ENCODE peak calls at places on chromosomes 4 and X, in nine cellular contexts. One of them, this sample, is unnamed.

GRCh38 chr4:53905935-53906377 is 158.4 kb downstream of the CHIC2 start:
- DNase-seq in tibial nerve: peak; percentile 15
- DNase-seq in NCI-H510A treated with DMSO at 0.1 percent for 48 hours: peak; percentile 78
- DNase-seq in T-helper 9 cell: no peak
- DNase-seq in Calu3: no peak
- DNase-seq in activated naive CD4-positive, alpha-beta T cell treated with anti-CD3 and anti-CD28 coated beads, Interleukin-2, amount 50 U/mL, for 72 hours: no peak
- DNase-seq in right cardiac atrium: peak; percentile 60
- DNase-seq in heart right ventricle: peak; percentile 40
- DNase-seq in foreskin fibroblast: peak; percentile 70
- DNase-seq in this sample: no peak

GRCh38 chr4:101279377-101279871 is 67.9 kb downstream of the PPP3CA start:
- DNase-seq in Calu3: no peak
- DNase-seq in T-helper 9 cell: no peak
- DNase-seq in foreskin fibroblast: peak; percentile 97
- DNase-seq in right cardiac atrium: peak; percentile 67
- DNase-seq in NCI-H510A treated with DMSO at 0.1 percent for 48 hours: no peak
- DNase-seq in activated naive CD4-positive, alpha-beta T cell treated with anti-CD3 and anti-CD28 coated beads, Interleukin-2, amount 50 U/mL, for 72 hours: no peak
- DNase-seq in tibial nerve: peak; percentile 48
- DNase-seq in heart right ventricle: peak; percentile 82
- DNase-seq in this sample: peak; percentile 73

GRCh38 chr4:18138076-18138665 is 116.6 kb upstream of the LCORL start:
- DNase-seq in heart right ventricle: no peak
- DNase-seq in activated naive CD4-positive, alpha-beta T cell treated with anti-CD3 and anti-CD28 coated beads, Interleukin-2, amount 50 U/mL, for 72 hours: no peak
- DNase-seq in Calu3: no peak
- DNase-seq in NCI-H510A treated with DMSO at 0.1 percent for 48 hours: no peak
- DNase-seq in right cardiac atrium: no peak
- DNase-seq in foreskin fibroblast: no peak
- DNase-seq in T-helper 9 cell: no peak
- DNase-seq in tibial nerve: no peak
- DNase-seq in this sample: no peak

GRCh38 chr4:85500110-85500867 is 25.3 kb downstream of the ARHGAP24 start:
- DNase-seq in right cardiac atrium: no peak
- DNase-seq in tibial nerve: no peak
- DNase-seq in T-helper 9 cell: no peak
- DNase-seq in activated naive CD4-positive, alpha-beta T cell treated with anti-CD3 and anti-CD28 coated beads, Interleukin-2, amount 50 U/mL, for 72 hours: no peak
- DNase-seq in Calu3: no peak
- DNase-seq in NCI-H510A treated with DMSO at 0.1 percent for 48 hours: no peak
- DNase-seq in heart right ventricle: no peak
- DNase-seq in foreskin fibroblast: peak; percentile 39
- DNase-seq in this sample: no peak

GRCh38 chrX:17459008-17459407 is 84.0 kb downstream of the NHS start:
- DNase-seq in T-helper 9 cell: no peak
- DNase-seq in foreskin fibroblast: peak; percentile 50
- DNase-seq in activated naive CD4-positive, alpha-beta T cell treated with anti-CD3 and anti-CD28 coated beads, Interleukin-2, amount 50 U/mL, for 72 hours: no peak
- DNase-seq in heart right ventricle: peak; percentile 19
- DNase-seq in right cardiac atrium: peak; percentile 49
- DNase-seq in NCI-H510A treated with DMSO at 0.1 percent for 48 hours: no peak
- DNase-seq in Calu3: no peak
- DNase-seq in tibial nerve: peak; percentile 35
- DNase-seq in this sample: no peak

GRCh38 chrX:85941275-85941674 is 106.1 kb downstream of the CHM start:
- DNase-seq in heart right ventricle: no peak
- DNase-seq in activated naive CD4-positive, alpha-beta T cell treated with anti-CD3 and anti-CD28 coated beads, Interleukin-2, amount 50 U/mL, for 72 hours: no peak
- DNase-seq in NCI-H510A treated with DMSO at 0.1 percent for 48 hours: no peak
- DNase-seq in right cardiac atrium: no peak
- DNase-seq in T-helper 9 cell: no peak
- DNase-seq in Calu3: no peak
- DNase-seq in foreskin fibroblast: no peak
- DNase-seq in tibial nerve: no peak
- DNase-seq in this sample: no peak

GRCh38 chrX:133544105-133544504 is 128.8 kb upstream of the GPC4 start:
- DNase-seq in activated naive CD4-positive, alpha-beta T cell treated with anti-CD3 and anti-CD28 coated beads, Interleukin-2, amount 50 U/mL, for 72 hours: no peak
- DNase-seq in tibial nerve: no peak
- DNase-seq in T-helper 9 cell: no peak
- DNase-seq in heart right ventricle: no peak
- DNase-seq in Calu3: peak; percentile 68
- DNase-seq in right cardiac atrium: no peak
- DNase-seq in foreskin fibroblast: no peak
- DNase-seq in NCI-H510A treated with DMSO at 0.1 percent for 48 hours: no peak
- DNase-seq in this sample: no peak

GRCh38 chr4:88591787-88592599 is at the start of gene HERC3:
- DNase-seq in right cardiac atrium: peak; percentile 91
- DNase-seq in heart right ventricle: peak; percentile 93
- DNase-seq in Calu3: peak; percentile 88
- DNase-seq in foreskin fibroblast: peak; percentile 89
- DNase-seq in tibial nerve: peak; percentile 81
- DNase-seq in activated naive CD4-positive, alpha-beta T cell treated with anti-CD3 and anti-CD28 coated beads, Interleukin-2, amount 50 U/mL, for 72 hours: peak; percentile 95
- DNase-seq in T-helper 9 cell: peak; percentile 84
- DNase-seq in NCI-H510A treated with DMSO at 0.1 percent for 48 hours: peak; percentile 72
- DNase-seq in this sample: peak; percentile 91

GRCh38 chr4:110005461-110006056 is 92.9 kb downstream of the EGF start:
- DNase-seq in Calu3: no peak
- DNase-seq in activated naive CD4-positive, alpha-beta T cell treated with anti-CD3 and anti-CD28 coated beads, Interleukin-2, amount 50 U/mL, for 72 hours: no peak
- DNase-seq in tibial nerve: peak; percentile 11
- DNase-seq in heart right ventricle: no peak
- DNase-seq in T-helper 9 cell: no peak
- DNase-seq in foreskin fibroblast: peak; percentile 40
- DNase-seq in NCI-H510A treated with DMSO at 0.1 percent for 48 hours: peak; percentile 33
- DNase-seq in right cardiac atrium: no peak
- DNase-seq in this sample: no peak

GRCh38 chr4:41880022-41880837 is 55.0 kb upstream of the TMEM33 start:
- DNase-seq in activated naive CD4-positive, alpha-beta T cell treated with anti-CD3 and anti-CD28 coated beads, Interleukin-2, amount 50 U/mL, for 72 hours: no peak
- DNase-seq in Calu3: no peak
- DNase-seq in heart right ventricle: no peak
- DNase-seq in tibial nerve: no peak
- DNase-seq in right cardiac atrium: no peak
- DNase-seq in NCI-H510A treated with DMSO at 0.1 percent for 48 hours: no peak
- DNase-seq in T-helper 9 cell: no peak
- DNase-seq in foreskin fibroblast: no peak
- DNase-seq in this sample: no peak

GRCh38 chr4:110614173-110614948 is 8.5 kb downstream of the PITX2 start:
- DNase-seq in activated naive CD4-positive, alpha-beta T cell treated with anti-CD3 and anti-CD28 coated beads, Interleukin-2, amount 50 U/mL, for 72 hours: no peak
- DNase-seq in right cardiac atrium: no peak
- DNase-seq in heart right ventricle: no peak
- DNase-seq in foreskin fibroblast: no peak
- DNase-seq in Calu3: no peak
- DNase-seq in tibial nerve: no peak
- DNase-seq in T-helper 9 cell: no peak
- DNase-seq in NCI-H510A treated with DMSO at 0.1 percent for 48 hours: no peak
- DNase-seq in this sample: no peak

GRCh38 chr4:8760561-8760960 is 111.1 kb downstream of the HMX1 start:
- DNase-seq in activated naive CD4-positive, alpha-beta T cell treated with anti-CD3 and anti-CD28 coated beads, Interleukin-2, amount 50 U/mL, for 72 hours: no peak
- DNase-seq in T-helper 9 cell: no peak
- DNase-seq in right cardiac atrium: peak; percentile 6
- DNase-seq in foreskin fibroblast: no peak
- DNase-seq in NCI-H510A treated with DMSO at 0.1 percent for 48 hours: no peak
- DNase-seq in heart right ventricle: no peak
- DNase-seq in tibial nerve: no peak
- DNase-seq in Calu3: no peak
- DNase-seq in this sample: no peak

GRCh38 chr4:126386512-126386911 is 1071.8 kb downstream of the FAT4 start:
- DNase-seq in right cardiac atrium: no peak
- DNase-seq in foreskin fibroblast: no peak
- DNase-seq in Calu3: no peak
- DNase-seq in tibial nerve: no peak
- DNase-seq in T-helper 9 cell: no peak
- DNase-seq in activated naive CD4-positive, alpha-beta T cell treated with anti-CD3 and anti-CD28 coated beads, Interleukin-2, amount 50 U/mL, for 72 hours: no peak
- DNase-seq in NCI-H510A treated with DMSO at 0.1 percent for 48 hours: no peak
- DNase-seq in heart right ventricle: no peak
- DNase-seq in this sample: no peak

GRCh38 chr4:20464381-20464780 is 212.7 kb downstream of the SLIT2 start:
- DNase-seq in activated naive CD4-positive, alpha-beta T cell treated with anti-CD3 and anti-CD28 coated beads, Interleukin-2, amount 50 U/mL, for 72 hours: no peak
- DNase-seq in Calu3: peak; percentile 0
- DNase-seq in heart right ventricle: no peak
- DNase-seq in T-helper 9 cell: no peak
- DNase-seq in NCI-H510A treated with DMSO at 0.1 percent for 48 hours: no peak
- DNase-seq in right cardiac atrium: no peak
- DNase-seq in tibial nerve: no peak
- DNase-seq in foreskin fibroblast: peak; percentile 70
- DNase-seq in this sample: no peak

GRCh38 chr4:22473268-22473667 is 42.6 kb downstream of the ADGRA3 start:
- DNase-seq in Calu3: no peak
- DNase-seq in foreskin fibroblast: peak; percentile 64
- DNase-seq in activated naive CD4-positive, alpha-beta T cell treated with anti-CD3 and anti-CD28 coated beads, Interleukin-2, amount 50 U/mL, for 72 hours: no peak
- DNase-seq in tibial nerve: no peak
- DNase-seq in T-helper 9 cell: no peak
- DNase-seq in right cardiac atrium: no peak
- DNase-seq in NCI-H510A treated with DMSO at 0.1 percent for 48 hours: no peak
- DNase-seq in heart right ventricle: no peak
- DNase-seq in this sample: no peak

GRCh38 chrX:96929036-96929435 is 45.3 kb downstream of the RPA4 start:
- DNase-seq in foreskin fibroblast: no peak
- DNase-seq in NCI-H510A treated with DMSO at 0.1 percent for 48 hours: no peak
- DNase-seq in T-helper 9 cell: no peak
- DNase-seq in tibial nerve: no peak
- DNase-seq in activated naive CD4-positive, alpha-beta T cell treated with anti-CD3 and anti-CD28 coated beads, Interleukin-2, amount 50 U/mL, for 72 hours: no peak
- DNase-seq in heart right ventricle: no peak
- DNase-seq in Calu3: no peak
- DNase-seq in right cardiac atrium: no peak
- DNase-seq in this sample: no peak

GRCh38 chr4:21885241-21885640 is 63.3 kb downstream of the KCNIP4 start:
- DNase-seq in tibial nerve: no peak
- DNase-seq in NCI-H510A treated with DMSO at 0.1 percent for 48 hours: no peak
- DNase-seq in activated naive CD4-positive, alpha-beta T cell treated with anti-CD3 and anti-CD28 coated beads, Interleukin-2, amount 50 U/mL, for 72 hours: no peak
- DNase-seq in Calu3: no peak
- DNase-seq in heart right ventricle: no peak
- DNase-seq in T-helper 9 cell: no peak
- DNase-seq in right cardiac atrium: no peak
- DNase-seq in foreskin fibroblast: peak; percentile 55
- DNase-seq in this sample: no peak

GRCh38 chr4:142435599-142436235 is 410.4 kb downstream of the INPP4B start:
- DNase-seq in NCI-H510A treated with DMSO at 0.1 percent for 48 hours: peak; percentile 64
- DNase-seq in right cardiac atrium: no peak
- DNase-seq in T-helper 9 cell: no peak
- DNase-seq in Calu3: peak; percentile 32
- DNase-seq in heart right ventricle: no peak
- DNase-seq in foreskin fibroblast: no peak
- DNase-seq in activated naive CD4-positive, alpha-beta T cell treated with anti-CD3 and anti-CD28 coated beads, Interleukin-2, amount 50 U/mL, for 72 hours: no peak
- DNase-seq in tibial nerve: no peak
- DNase-seq in this sample: no peak

GRCh38 chrX:122218666-122219065 is 965.4 kb upstream of the GRIA3 start:
- DNase-seq in tibial nerve: no peak
- DNase-seq in heart right ventricle: no peak
- DNase-seq in foreskin fibroblast: no peak
- DNase-seq in activated naive CD4-positive, alpha-beta T cell treated with anti-CD3 and anti-CD28 coated beads, Interleukin-2, amount 50 U/mL, for 72 hours: no peak
- DNase-seq in right cardiac atrium: no peak
- DNase-seq in NCI-H510A treated with DMSO at 0.1 percent for 48 hours: no peak
- DNase-seq in Calu3: no peak
- DNase-seq in T-helper 9 cell: no peak
- DNase-seq in this sample: no peak

This sample was measured in right atrium auricular region.